ENCODE peak calls at places on chromosome 5, in four cellular contexts. O is SW 1271; J is activated effector memory CD4-positive, alpha-beta T cell treated with Interleukin-2 at 50 U/mL for 16 hours; W is HT-29. K is an unnamed sample.

GRCh38 chr5:39055760-39056393 is 18.3 kb downstream of the RICTOR start:
- DNase-seq in O (no peak), W (no peak), J (no peak), K (no peak)

GRCh38 chr5:158849219-158849791 is 250.4 kb downstream of the EBF1 start:
- DNase-seq in O (no peak), J (no peak), W (no peak), K (no peak)

GRCh38 chr5:143828710-143829109 is 16.7 kb downstream of the HMHB1 start:
- DNase-seq in J (no peak), O (no peak), W (no peak), K (no peak)

GRCh38 chr5:152072076-152072475 is 147.4 kb upstream of the GLRA1 start:
- DNase-seq in J (no peak), O (no peak), W (no peak), K (no peak)

GRCh38 chr5:112059601-112060135 is 302.7 kb upstream of the NREP start:
- DNase-seq in O (no peak), J (no peak), W (no peak), K (no peak)

GRCh38 chr5:68287976-68288755 is 72.6 kb downstream of the PIK3R1 start:
- DNase-seq in W (peak; percentile 78), J (peak; percentile 41), O (peak; percentile 22), K (peak; percentile 41)

GRCh38 chr5:76041863-76042262 is 41.3 kb upstream of the SV2C start:
- DNase-seq in J (no peak), O (no peak), W (peak; percentile 33), K (no peak)

GRCh38 chr5:11904270-11904906 is at the start of gene CTNND2:
- DNase-seq in J (no peak), O (no peak), W (no peak), K (no peak)

GRCh38 chr5:76652809-76653414 is 29.7 kb upstream of the F2RL2 start:
- DNase-seq in J (no peak), W (no peak), O (no peak), K (no peak)

GRCh38 chr5:9545301-9545958 is 445 bp downstream of the SEMA5A start:
- DNase-seq in J (no peak), O (no peak), W (no peak), K (no peak)

GRCh38 chr5:43236633-43237355 is 44.8 kb downstream of the NIM1K start:
- DNase-seq in W (no peak), O (no peak), J (no peak), K (no peak)

GRCh38 chr5:97832645-97833296 is 649.7 kb upstream of the RIOK2 start:
- DNase-seq in W (no peak), O (no peak), J (no peak), K (no peak)